ENCODE peak calls at places on chromosomes 16 and 17, in seven cellular contexts. One of them, this sample, is unnamed.

GRCh38 chr17:39863918-39864746 is at the start of gene IKZF3:
- DNase-seq in IMR-90: peak; percentile 18
- DNase-seq in brain microvascular endothelial cell: no peak
- DNase-seq in psoas muscle: peak; percentile 66
- DNase-seq in heart right ventricle: peak; percentile 62
- DNase-seq in AG10803: no peak
- DNase-seq in mucosa of descending colon: peak; percentile 87
- DNase-seq in this sample: peak; percentile 1

GRCh38 chr17:17479209-17479608 is 2.4 kb downstream of the MED9 start:
- DNase-seq in IMR-90: no peak
- DNase-seq in brain microvascular endothelial cell: no peak
- DNase-seq in psoas muscle: no peak
- DNase-seq in heart right ventricle: no peak
- DNase-seq in AG10803: no peak
- DNase-seq in mucosa of descending colon: no peak
- DNase-seq in this sample: peak; percentile 21

GRCh38 chr17:72407336-72408121 is 286.7 kb downstream of the SOX9 start:
- DNase-seq in IMR-90: peak; percentile 99
- DNase-seq in brain microvascular endothelial cell: peak; percentile 96
- DNase-seq in psoas muscle: peak; percentile 64
- DNase-seq in heart right ventricle: peak; percentile 21
- DNase-seq in AG10803: peak; percentile 99
- DNase-seq in mucosa of descending colon: peak; percentile 76
- DNase-seq in this sample: peak; percentile 96

GRCh38 chr17:73493212-73493814 is 150.9 kb downstream of the SDK2 start:
- DNase-seq in IMR-90: no peak
- DNase-seq in brain microvascular endothelial cell: no peak
- DNase-seq in psoas muscle: no peak
- DNase-seq in heart right ventricle: no peak
- DNase-seq in AG10803: no peak
- DNase-seq in mucosa of descending colon: no peak
- DNase-seq in this sample: no peak

GRCh38 chr17:43669971-43670644 is 8.4 kb upstream of the MEOX1 start:
- DNase-seq in IMR-90: peak; percentile 81
- DNase-seq in brain microvascular endothelial cell: no peak
- DNase-seq in psoas muscle: no peak
- DNase-seq in heart right ventricle: no peak
- DNase-seq in AG10803: no peak
- DNase-seq in mucosa of descending colon: peak; percentile 60
- DNase-seq in this sample: no peak

GRCh38 chr17:16273499-16273898 is 56.5 kb downstream of the PIGL start:
- DNase-seq in IMR-90: peak; percentile 77
- DNase-seq in brain microvascular endothelial cell: peak; percentile 38
- DNase-seq in psoas muscle: no peak
- DNase-seq in heart right ventricle: no peak
- DNase-seq in AG10803: no peak
- DNase-seq in mucosa of descending colon: no peak
- DNase-seq in this sample: peak; percentile 88

GRCh38 chr17:54662978-54663876 is 237.4 kb upstream of the TOM1L1 start:
- DNase-seq in IMR-90: no peak
- DNase-seq in brain microvascular endothelial cell: no peak
- DNase-seq in psoas muscle: peak; percentile 31
- DNase-seq in heart right ventricle: no peak
- DNase-seq in AG10803: no peak
- DNase-seq in mucosa of descending colon: no peak
- DNase-seq in this sample: no peak

GRCh38 chr17:65123757-65124675 is 13.2 kb upstream of the RGS9 start:
- DNase-seq in IMR-90: peak; percentile 76
- DNase-seq in brain microvascular endothelial cell: no peak
- DNase-seq in psoas muscle: no peak
- DNase-seq in heart right ventricle: no peak
- DNase-seq in AG10803: peak; percentile 65
- DNase-seq in mucosa of descending colon: peak; percentile 62
- DNase-seq in this sample: peak; percentile 79

GRCh38 chr17:7404737-7405412 is 978 bp upstream of the TMEM256 start:
- DNase-seq in IMR-90: no peak
- DNase-seq in brain microvascular endothelial cell: peak; percentile 32
- DNase-seq in psoas muscle: peak; percentile 84
- DNase-seq in heart right ventricle: peak; percentile 73
- DNase-seq in AG10803: no peak
- DNase-seq in mucosa of descending colon: peak; percentile 77
- DNase-seq in this sample: peak; percentile 21

DNA sequence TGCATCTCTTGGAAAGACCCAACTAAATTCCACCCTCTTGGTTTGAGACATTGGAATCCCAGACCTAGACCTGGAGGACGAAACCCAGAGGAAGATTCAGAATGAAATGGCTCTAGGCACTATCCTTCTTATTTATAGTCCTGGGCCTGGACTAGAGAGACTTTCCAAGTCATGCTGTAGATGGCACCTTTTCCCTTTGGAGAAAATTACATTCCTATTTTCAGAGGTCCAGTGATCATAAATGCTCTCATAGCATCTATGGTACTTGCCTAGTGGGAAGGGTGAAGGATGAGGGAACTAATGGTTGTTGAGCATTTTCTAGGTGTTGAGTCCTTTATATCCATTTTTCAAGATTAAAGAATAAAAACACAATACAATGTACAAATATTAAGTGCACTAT is 37.1 kb downstream of the SPACA3 start:
- DNase-seq in IMR-90: no peak
- DNase-seq in brain microvascular endothelial cell: no peak
- DNase-seq in psoas muscle: no peak
- DNase-seq in heart right ventricle: no peak
- DNase-seq in AG10803: no peak
- DNase-seq in mucosa of descending colon: no peak
- DNase-seq in this sample: no peak
- TF ChIP-seq CTCF in IMR-90: no peak
- TF ChIP-seq CTCF in brain microvascular endothelial cell: no peak
- TF ChIP-seq CTCF in psoas muscle: peak; percentile 22
- TF ChIP-seq CTCF in heart right ventricle: no peak
- TF ChIP-seq CTCF in AG10803: peak; percentile 23
- TF ChIP-seq CTCF in mucosa of descending colon: no peak
- TF ChIP-seq CTCF in this sample: no peak

GRCh38 chr16:83980794-83981193 is 12.8 kb downstream of the NECAB2 start:
- DNase-seq in IMR-90: no peak
- DNase-seq in brain microvascular endothelial cell: no peak
- DNase-seq in psoas muscle: no peak
- DNase-seq in heart right ventricle: no peak
- DNase-seq in AG10803: no peak
- DNase-seq in mucosa of descending colon: no peak
- DNase-seq in this sample: no peak

GRCh38 chr16:83979456-83979855 is 11.4 kb downstream of the NECAB2 start:
- DNase-seq in IMR-90: no peak
- DNase-seq in brain microvascular endothelial cell: no peak
- DNase-seq in psoas muscle: no peak
- DNase-seq in heart right ventricle: no peak
- DNase-seq in AG10803: no peak
- DNase-seq in mucosa of descending colon: no peak
- DNase-seq in this sample: no peak

GRCh38 chr16:83981799-83982198 is 13.8 kb downstream of the NECAB2 start:
- DNase-seq in IMR-90: no peak
- DNase-seq in brain microvascular endothelial cell: no peak
- DNase-seq in psoas muscle: no peak
- DNase-seq in heart right ventricle: no peak
- DNase-seq in AG10803: no peak
- DNase-seq in mucosa of descending colon: no peak
- DNase-seq in this sample: no peak

GRCh38 chr16:83978401-83978904 is 10.4 kb downstream of the NECAB2 start:
- DNase-seq in IMR-90: no peak
- DNase-seq in brain microvascular endothelial cell: no peak
- DNase-seq in psoas muscle: no peak
- DNase-seq in heart right ventricle: no peak
- DNase-seq in AG10803: no peak
- DNase-seq in mucosa of descending colon: no peak
- DNase-seq in this sample: no peak

DNA sequence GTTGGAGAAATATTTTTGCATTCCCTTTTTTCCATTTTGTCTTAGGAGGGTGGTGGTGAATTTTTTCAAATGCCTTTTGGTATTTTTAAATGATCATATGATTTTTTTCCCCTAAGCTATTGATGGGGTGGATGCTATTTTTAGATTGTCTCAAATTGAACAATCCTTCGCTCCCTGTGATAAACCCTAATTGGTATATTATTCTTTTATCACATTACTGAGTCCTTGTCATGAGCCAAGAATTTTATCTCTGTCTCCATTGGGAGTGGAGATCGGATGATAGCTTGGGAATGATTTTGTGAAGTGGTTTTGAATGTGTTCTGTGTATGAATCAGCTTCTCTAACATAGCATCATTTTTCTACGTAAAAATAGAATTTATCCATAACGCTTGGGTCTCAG is 15.4 kb downstream of the NECAB2 start:
- DNase-seq in IMR-90: no peak
- DNase-seq in brain microvascular endothelial cell: peak; percentile 15
- DNase-seq in psoas muscle: no peak
- DNase-seq in heart right ventricle: no peak
- DNase-seq in AG10803: no peak
- DNase-seq in mucosa of descending colon: no peak
- DNase-seq in this sample: no peak
- H3K4me3 ChIP-seq in IMR-90: no peak overlapping the region
- H3K4me3 ChIP-seq in brain microvascular endothelial cell: no peak overlapping the region
- H3K4me3 ChIP-seq in psoas muscle: no peak overlapping the region
- H3K4me3 ChIP-seq in heart right ventricle: no peak overlapping the region
- H3K4me3 ChIP-seq in AG10803: no peak overlapping the region
- H3K4me3 ChIP-seq in mucosa of descending colon: no peak overlapping the region
- H3K4me3 ChIP-seq in this sample: no peak overlapping the region

GRCh38 chr16:28200661-28201060 is 11.1 kb downstream of the XPO6 start:
- DNase-seq in IMR-90: no peak
- DNase-seq in brain microvascular endothelial cell: no peak
- DNase-seq in psoas muscle: no peak
- DNase-seq in heart right ventricle: no peak
- DNase-seq in AG10803: no peak
- DNase-seq in mucosa of descending colon: no peak
- DNase-seq in this sample: no peak

GRCh38 chr16:28204211-28204610 is 7.6 kb downstream of the XPO6 start:
- DNase-seq in IMR-90: no peak
- DNase-seq in brain microvascular endothelial cell: no peak
- DNase-seq in psoas muscle: no peak
- DNase-seq in heart right ventricle: no peak
- DNase-seq in AG10803: no peak
- DNase-seq in mucosa of descending colon: no peak
- DNase-seq in this sample: no peak

GRCh38 chr16:28204622-28205021 is 7.1 kb downstream of the XPO6 start:
- DNase-seq in IMR-90: no peak
- DNase-seq in brain microvascular endothelial cell: no peak
- DNase-seq in psoas muscle: no peak
- DNase-seq in heart right ventricle: no peak
- DNase-seq in AG10803: no peak
- DNase-seq in mucosa of descending colon: no peak
- DNase-seq in this sample: no peak

GRCh38 chr16:28205117-28205899 is 6.5 kb downstream of the XPO6 start:
- DNase-seq in IMR-90: no peak
- DNase-seq in brain microvascular endothelial cell: no peak
- DNase-seq in psoas muscle: no peak
- DNase-seq in heart right ventricle: no peak
- DNase-seq in AG10803: no peak
- DNase-seq in mucosa of descending colon: no peak
- DNase-seq in this sample: no peak

DNA sequence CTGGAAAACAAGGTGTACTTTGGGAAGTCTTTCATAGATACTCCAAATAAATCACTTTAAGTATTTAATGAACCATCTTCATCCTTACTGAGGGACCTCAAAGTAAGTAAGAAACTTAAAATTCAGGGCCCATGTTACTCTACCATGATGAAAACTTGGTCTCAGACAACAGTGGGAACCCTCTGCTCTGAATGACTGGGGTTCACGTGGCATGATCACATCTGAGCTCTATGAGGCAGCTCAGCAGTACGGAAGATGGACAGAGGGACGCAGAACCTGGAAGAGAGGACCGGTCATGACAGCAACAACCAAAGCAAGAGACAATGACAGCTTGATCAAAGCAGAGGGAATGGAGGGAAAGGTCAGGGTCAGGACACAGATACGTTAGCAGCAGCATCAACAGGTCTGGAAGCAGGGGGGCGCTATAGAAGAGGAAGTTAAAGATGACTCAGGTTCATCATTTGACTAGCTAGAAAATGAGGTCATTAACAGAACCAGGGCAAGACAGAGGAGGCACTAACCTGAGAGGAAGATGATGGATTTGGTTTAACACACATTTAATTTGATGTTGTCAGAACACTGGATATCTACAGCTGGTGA is 9.5 kb downstream of the XPO6 start:
- DNase-seq in IMR-90: no peak
- DNase-seq in brain microvascular endothelial cell: no peak
- DNase-seq in psoas muscle: no peak
- DNase-seq in heart right ventricle: no peak
- DNase-seq in AG10803: no peak
- DNase-seq in mucosa of descending colon: no peak
- DNase-seq in this sample: no peak
- TF ChIP-seq CTCF in IMR-90: no peak
- TF ChIP-seq CTCF in brain microvascular endothelial cell: peak; percentile 25
- TF ChIP-seq CTCF in psoas muscle: no peak
- TF ChIP-seq CTCF in heart right ventricle: no peak
- TF ChIP-seq CTCF in AG10803: no peak
- TF ChIP-seq CTCF in mucosa of descending colon: no peak
- TF ChIP-seq CTCF in this sample: peak; percentile 13

GRCh38 chr16:85615852-85616607 is 2.9 kb downstream of the GSE1 start:
- DNase-seq in IMR-90: peak; percentile 81
- DNase-seq in brain microvascular endothelial cell: peak; percentile 71
- DNase-seq in psoas muscle: peak; percentile 89
- DNase-seq in heart right ventricle: peak; percentile 77
- DNase-seq in AG10803: peak; percentile 74
- DNase-seq in mucosa of descending colon: peak; percentile 88
- DNase-seq in this sample: peak; percentile 71
- H3K4me3 ChIP-seq in IMR-90: no peak overlapping the region
- H3K4me3 ChIP-seq in brain microvascular endothelial cell: no peak overlapping the region
- H3K4me3 ChIP-seq in psoas muscle: peak overlapping the region; percentile 79
- H3K4me3 ChIP-seq in heart right ventricle: no peak overlapping the region
- H3K4me3 ChIP-seq in AG10803: peak overlapping the region; percentile 5
- H3K4me3 ChIP-seq in mucosa of descending colon: no peak overlapping the region
- H3K4me3 ChIP-seq in this sample: no peak overlapping the region

GRCh38 chr16:81214745-81215166 is 23.7 kb upstream of the BCO1 start:
- DNase-seq in IMR-90: peak; percentile 15
- DNase-seq in brain microvascular endothelial cell: peak; percentile 13
- DNase-seq in psoas muscle: no peak
- DNase-seq in heart right ventricle: no peak
- DNase-seq in AG10803: peak; percentile 33
- DNase-seq in mucosa of descending colon: no peak
- DNase-seq in this sample: no peak
- TF ChIP-seq CTCF in IMR-90: peak; percentile 43
- TF ChIP-seq CTCF in brain microvascular endothelial cell: peak; percentile 70
- TF ChIP-seq CTCF in psoas muscle: no peak
- TF ChIP-seq CTCF in heart right ventricle: peak; percentile 31
- TF ChIP-seq CTCF in AG10803: peak; percentile 55
- TF ChIP-seq CTCF in mucosa of descending colon: peak; percentile 9
- TF ChIP-seq CTCF in this sample: peak; percentile 33

This sample was measured in fibroblast of mammary gland.